ENCODE peak calls at places on chromosomes 12 and 14, in six cellular contexts. H is T-helper 9 cell, I is caudate nucleus, C is cardiac fibroblast, N is spleen, J is right cardiac atrium. M is an unnamed sample.

GRCh38 chr12:132540436-132540835 is 50.5 kb downstream of the FBRSL1 start:
- DNase-seq in H (no peak), I (no peak), C (no peak), N (no peak), J (no peak), M (no peak)

GRCh38 chr12:81347404-81347803 is 269.5 kb downstream of the ACSS3 start:
- DNase-seq in H (no peak), I (no peak), C (no peak), N (no peak), J (no peak), M (no peak)

GRCh38 chr12:116280590-116281290 is 3.2 kb upstream of the MED13L start:
- DNase-seq in H (no peak), I (no peak), C (no peak), N (no peak), J (no peak), M (no peak)

GRCh38 chr12:4281173-4281654 is 7.7 kb downstream of the CCND2 start:
- DNase-seq in H (no peak), I (no peak), C (peak), N (no peak), J (no peak), M (no peak)

GRCh38 chr14:97120204-97121120 is 323.3 kb downstream of the VRK1 start:
- DNase-seq in H (peak), I (no peak), C (no peak), N (no peak), J (no peak), M (no peak)

GRCh38 chr12:90979019-90979418 is 24.0 kb upstream of the CCER1 start:
- DNase-seq in H (no peak), I (no peak), C (no peak), N (no peak), J (no peak), M (no peak)

GRCh38 chr14:70702154-70702553 is 60.4 kb downstream of the TTC9 start:
- DNase-seq in H (no peak), I (no peak), C (no peak), N (no peak), J (no peak), M (no peak)

GRCh38 chr12:6842075-6842474 is 1.4 kb downstream of the GNB3 start:
- DNase-seq in H (no peak), I (no peak), C (no peak), N (no peak), J (no peak), M (no peak)

GRCh38 chr14:63692309-63693020 is 35.4 kb downstream of the SGPP1 start:
- DNase-seq in H (no peak), I (no peak), C (peak), N (no peak), J (no peak), M (no peak)

GRCh38 chr12:28327722-28328121 is 137.5 kb downstream of the CCDC91 start:
- DNase-seq in H (no peak), I (no peak), C (no peak), N (no peak), J (no peak), M (no peak)

GRCh38 chr14:88872976-88873375 is 48.5 kb downstream of the TTC8 start:
- DNase-seq in H (no peak), I (no peak), C (no peak), N (no peak), J (no peak), M (no peak)

GRCh38 chr14:96146131-96146771 is 58.4 kb upstream of the BDKRB2 start:
- DNase-seq in H (no peak), I (peak), C (peak), N (no peak), J (no peak), M (no peak)

GRCh38 chr12:52454411-52455201 is 2.7 kb upstream of the KRT6B start:
- DNase-seq in H (no peak), I (no peak), C (peak), N (no peak), J (no peak), M (no peak)

GRCh38 chr12:1474059-1474537 is 120.3 kb downstream of the FBXL14 start:
- DNase-seq in H (no peak), I (no peak), C (peak), N (no peak), J (no peak), M (peak)

GRCh38 chr12:52851787-52852186 is 3.0 kb upstream of the KRT78 start:
- DNase-seq in H (no peak), I (no peak), C (no peak), N (no peak), J (no peak), M (no peak)

GRCh38 chr14:103380719-103381377 is 4.4 kb upstream of the MARK3 start:
- DNase-seq in H (no peak), I (no peak), C (no peak), N (no peak), J (no peak), M (no peak)